ENCODE peak calls at places on chromosomes 12 and 14, in six cellular contexts. A is H7; Y is esophagus squamous epithelium; Q is lung; X is hepatocyte; V is naive thymus-derived CD4-positive, alpha-beta T cell. E is an unnamed sample.
A peak's percentile ranks its signal among the peaks of the same experiment; 100 is the strongest.

GRCh38 chr14:99201351-99202073 is 70.5 kb downstream of the BCL11B start:
- DNase-seq in A (peak; percentile 82), Y (no peak), Q (no peak), V (peak; percentile 62), X (no peak), E (no peak)

GRCh38 chr12:114213055-114213561 is 192.8 kb downstream of the TBX5 start:
- DNase-seq in Y (no peak), X (no peak), V (no peak), Q (no peak), A (no peak), E (no peak)

GRCh38 chr14:73057939-73058223 is 453 bp upstream of the RBM25 start:
- DNase-seq in X (no peak), A (no peak), Y (no peak), Q (no peak), V (no peak), E (no peak)

GRCh38 chr14:25942090-25942489 is 655.7 kb downstream of the NOVA1 start:
- DNase-seq in Q (no peak), V (no peak), Y (no peak), A (no peak), X (no peak), E (no peak)

GRCh38 chr12:31710021-31710818 is 18.6 kb downstream of the AMN1 start:
- DNase-seq in V (no peak), A (no peak), Q (no peak), Y (no peak), X (no peak), E (no peak)

GRCh38 chr12:127270193-127270592 is 996.8 kb upstream of the TMEM132C start:
- DNase-seq in A (no peak), X (peak; percentile 18), Q (peak; percentile 36), V (no peak), Y (no peak), E (no peak)

GRCh38 chr14:74546416-74546815 is 52.9 kb downstream of the ISCA2 start:
- DNase-seq in Q (no peak), Y (no peak), A (no peak), X (no peak), V (no peak), E (no peak)

GRCh38 chr12:49648722-49649032 is 25.3 kb downstream of the PRPF40B start:
- DNase-seq in A (peak; percentile 41), Y (no peak), X (no peak), Q (no peak), V (no peak), E (no peak)

GRCh38 chr12:21248679-21249078 is 86.0 kb downstream of the SLCO1A2 start:
- DNase-seq in V (no peak), Q (no peak), Y (no peak), X (peak; percentile 9), A (peak; percentile 1), E (no peak)

GRCh38 chr12:26678697-26679660 is 154.0 kb downstream of the ITPR2 start:
- DNase-seq in Q (no peak), X (no peak), A (peak; percentile 27), Y (no peak), V (no peak), E (no peak)

GRCh38 chr12:104360157-104360556 is 56.6 kb downstream of the EID3 start:
- DNase-seq in Q (no peak), A (no peak), X (no peak), Y (no peak), V (no peak), E (no peak)

GRCh38 chr12:75658826-75659823 is 147.7 kb upstream of the KRR1 start:
- DNase-seq in Y (no peak), Q (no peak), X (no peak), A (no peak), V (no peak), E (peak; percentile 35)

GRCh38 chr12:93174048-93174447 is 203.7 kb upstream of the NUDT4 start:
- DNase-seq in X (no peak), Y (no peak), A (no peak), V (no peak), Q (no peak), E (no peak)

GRCh38 chr14:32702571-32702970 is 236.1 kb upstream of the NPAS3 start:
- DNase-seq in Q (no peak), A (peak; percentile 2), Y (no peak), V (no peak), X (no peak), E (no peak)

GRCh38 chr12:32490801-32491200 is 91.4 kb downstream of the FGD4 start:
- DNase-seq in X (no peak), A (no peak), V (no peak), Q (no peak), Y (no peak), E (no peak)

GRCh38 chr12:54689034-54689372 is 40.8 kb upstream of the DCD start:
- DNase-seq in A (no peak), V (no peak), Y (no peak), Q (no peak), X (no peak), E (no peak)

GRCh38 chr12:54688309-54689033 is 40.3 kb upstream of the DCD start:
- DNase-seq in A (no peak), X (no peak), Y (no peak), Q (no peak), V (no peak), E (no peak)

GRCh38 chr12:54684636-54685630 is 36.8 kb upstream of the DCD start:
- DNase-seq in Y (no peak), X (no peak), Q (no peak), A (no peak), V (no peak), E (no peak)

GRCh38 chr12:54692353-54692752 is 44.2 kb upstream of the DCD start:
- DNase-seq in A (no peak), X (no peak), V (no peak), Q (no peak), Y (no peak), E (no peak)

GRCh38 chr12:54689984-54690383 is 41.8 kb upstream of the DCD start:
- DNase-seq in V (no peak), A (peak; percentile 31), Q (no peak), X (peak; percentile 24), Y (no peak), E (no peak)
- H3K27me3 ChIP-seq in V (no peaks in the 10 kb centered on the region), A (no peaks in the 10 kb centered on the region), Q (no peaks in the 10 kb centered on the region), X (no peaks in the 10 kb centered on the region), Y (peaks cover 57% of the 10 kb centered on the region), E (no peaks in the 10 kb centered on the region)

GRCh38 chr14:92340938-92341337 is 18.0 kb downstream of the SLC24A4 start:
- DNase-seq in Q (no peak), V (no peak), Y (no peak), A (no peak), X (no peak), E (no peak)
- H3K27me3 ChIP-seq in Q (no peaks in the 10 kb centered on the region), V (no peaks in the 10 kb centered on the region), Y (peaks cover 24% of the 10 kb centered on the region), A (no peaks in the 10 kb centered on the region), X (peaks cover 19% of the 10 kb centered on the region), E (peaks cover 11% of the 10 kb centered on the region)

GRCh38 chr14:77268989-77269595 is 1.9 kb downstream of the NGB start:
- DNase-seq in Q (no peak), X (no peak), Y (no peak), V (no peak), A (peak; percentile 74), E (no peak)
- H3K27me3 ChIP-seq in Q (peaks cover 14% of the 10 kb centered on the region), X (peaks cover 52% of the 10 kb centered on the region), Y (peaks cover 74% of the 10 kb centered on the region), V (no peaks in the 10 kb centered on the region), A (peaks cover 41% of the 10 kb centered on the region), E (peaks cover 14% of the 10 kb centered on the region)

GRCh38 chr14:55754471-55754870 is 174.5 kb downstream of the KTN1 start:
- DNase-seq in Q (no peak), V (no peak), X (no peak), A (no peak), Y (no peak), E (no peak)

GRCh38 chr14:55756078-55756477 is 176.1 kb downstream of the KTN1 start:
- DNase-seq in V (no peak), X (no peak), Y (no peak), Q (no peak), A (no peak), E (no peak)

GRCh38 chr14:55756563-55756962 is 176.6 kb downstream of the KTN1 start:
- DNase-seq in A (no peak), X (no peak), Y (no peak), Q (no peak), V (no peak), E (no peak)

GRCh38 chr14:55752580-55753365 is 172.8 kb downstream of the KTN1 start:
- DNase-seq in Y (no peak), X (peak; percentile 30), A (peak; percentile 47), Q (peak; percentile 72), V (no peak), E (no peak)

DNA sequence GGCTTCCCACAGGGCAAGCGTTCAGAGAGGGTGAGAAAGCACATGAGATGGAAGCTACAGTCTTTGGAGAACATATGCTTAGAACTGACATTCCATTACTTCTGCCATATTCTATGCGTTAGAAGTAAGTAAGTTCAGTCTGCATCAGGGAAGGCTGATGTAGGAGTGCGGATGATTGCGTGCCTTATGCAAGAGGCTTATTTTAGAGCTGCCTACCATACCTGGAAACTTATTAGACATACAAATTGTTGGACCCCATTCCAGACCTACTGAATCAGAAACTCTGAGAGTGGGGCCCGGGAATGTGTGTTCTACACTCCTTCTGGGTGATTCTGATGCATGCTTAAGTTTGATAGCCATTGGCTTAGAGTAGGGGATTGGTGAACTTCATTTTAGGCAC is 174.9 kb downstream of the KTN1 start:
- DNase-seq in V (no peak), Y (no peak), X (no peak), Q (no peak), A (no peak), E (no peak)
- H3K27me3 ChIP-seq in V (no peaks in the 10 kb centered on the region), Y (no peaks in the 10 kb centered on the region), X (no peaks in the 10 kb centered on the region), Q (no peaks in the 10 kb centered on the region), A (no peaks in the 10 kb centered on the region), E (no peaks in the 10 kb centered on the region)

DNA sequence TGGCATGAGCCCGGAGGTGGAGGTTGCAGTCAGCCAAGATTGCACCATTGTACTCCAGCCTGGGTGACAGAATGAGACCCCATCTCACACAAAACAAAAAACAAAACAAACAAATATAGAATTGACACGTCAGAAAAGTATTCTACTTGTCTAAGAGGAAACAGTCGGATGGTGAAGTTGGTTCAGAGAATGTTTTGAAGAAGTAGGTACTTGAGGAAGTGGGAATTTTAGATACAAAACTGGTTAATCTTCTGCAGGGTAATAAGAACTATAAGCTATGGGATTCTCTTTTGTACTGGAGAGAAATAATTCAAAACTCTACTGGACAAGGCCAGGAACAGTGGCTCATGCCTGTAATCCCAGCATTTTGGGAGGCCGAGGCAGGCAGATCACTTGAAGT is 14.6 kb upstream of the TCTN1 start:
- DNase-seq in Q (no peak), V (no peak), Y (no peak), A (no peak), X (no peak), E (no peak)
- H3K27me3 ChIP-seq in Q (no peaks in the 10 kb centered on the region), V (no peaks in the 10 kb centered on the region), Y (no peaks in the 10 kb centered on the region), A (no peaks in the 10 kb centered on the region), X (no peaks in the 10 kb centered on the region), E (no peaks in the 10 kb centered on the region)

E was measured in BJ.